ENCODE peak calls at places on chromosomes 2 and 18, in seven cellular contexts. R is left lung, S is OCI-LY7, A is DND-41, N is fibroblast of lung, O is aorta, P is GM12878. M is an unnamed sample. For H3K36me3, the result is how much of the 10 kb centered on the place peaks cover.

GRCh38 chr2:3399403-3399802 is 19.9 kb downstream of the TRAPPC12 start:
- DNase-seq in S (no peak), A (no peak), P (no peak), O (no peak), N (no peak), R (no peak), M (no peak)

GRCh38 chr18:49002045-49002444 is 51.3 kb upstream of the SMAD7 start:
- DNase-seq in A (no peak), P (no peak), R (no peak), O (peak), S (no peak), N (no peak), M (no peak)

GRCh38 chr2:35606394-35606793 is 749.2 kb upstream of the CRIM1 start:
- DNase-seq in A (no peak), O (no peak), P (no peak), S (no peak), N (no peak), R (no peak), M (no peak)

GRCh38 chr2:133561045-133561852 is 7.0 kb downstream of the NCKAP5 start:
- DNase-seq in S (peak), O (no peak), A (no peak), N (peak), R (no peak), P (no peak), M (no peak)

GRCh38 chr2:147198651-147199171 is 646.1 kb upstream of the ACVR2A start:
- DNase-seq in N (peak), O (no peak), P (no peak), A (no peak), S (peak), R (no peak), M (no peak)

GRCh38 chr2:54701029-54701428 is 22.4 kb upstream of the EML6 start:
- DNase-seq in N (peak), O (no peak), S (no peak), A (no peak), P (no peak), R (no peak), M (no peak)

GRCh38 chr2:172672114-172672513 is 63.5 kb upstream of the RAPGEF4 start:
- DNase-seq in O (no peak), R (no peak), A (no peak), S (no peak), N (peak), P (no peak), M (no peak)

GRCh38 chr2:218832081-218832480 is 478 bp upstream of the PRKAG3 start:
- DNase-seq in S (no peak), O (no peak), N (no peak), P (no peak), R (no peak), A (no peak), M (no peak)

GRCh38 chr18:6994053-6994452 is 123.5 kb downstream of the LAMA1 start:
- DNase-seq in S (no peak), R (no peak), O (no peak), A (no peak), P (no peak), N (no peak), M (no peak)

GRCh38 chr2:74845217-74845751 is 11.4 kb downstream of the HK2 start:
- DNase-seq in S (no peak), P (no peak), A (no peak), O (peak), R (peak), N (peak), M (no peak)

GRCh38 chr2:102060047-102060446 is 68.3 kb downstream of the IL1R2 start:
- DNase-seq in A (no peak), S (no peak), P (no peak), O (no peak), N (peak), R (no peak), M (no peak)

GRCh38 chr18:70513502-70514171 is 224.8 kb downstream of the SOCS6 start:
- DNase-seq in R (no peak), O (no peak), S (no peak), A (no peak), N (no peak), P (no peak), M (no peak)

GRCh38 chr2:64522843-64523428 is 1.2 kb upstream of the AFTPH start:
- DNase-seq in R (peak), N (peak), O (peak), P (peak), A (peak), S (peak), M (peak)

DNA sequence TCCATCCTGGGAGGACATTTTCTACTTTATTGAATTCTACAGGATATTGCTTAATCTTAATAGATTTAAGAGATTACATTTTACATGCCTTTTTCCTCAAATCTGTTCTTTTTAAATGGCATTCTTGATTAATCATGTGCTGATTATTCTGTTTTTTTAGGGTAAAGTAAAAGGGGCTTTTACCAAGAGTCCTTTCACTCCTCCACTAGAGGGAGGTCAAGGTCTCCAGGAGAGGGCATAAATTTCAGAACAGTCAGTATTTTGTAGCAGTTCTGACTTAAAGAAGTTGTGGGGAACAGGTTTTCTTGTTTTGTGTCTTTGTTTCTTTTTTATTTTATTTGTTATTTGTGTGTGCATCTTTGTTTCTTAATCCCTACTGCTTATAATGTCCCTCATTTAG is 25.4 kb downstream of the WDR75 start:
- DNase-seq in O (no peak), R (no peak), N (peak), A (no peak), S (peak), P (no peak), M (no peak)
- H3K36me3 ChIP-seq in O (under half), R (under half), N (under half), A (half or more), S (half or more), P (under half), M (under half)

GRCh38 chr18:13583567-13584245 is 142.7 kb downstream of the FAM210A start:
- DNase-seq in S (no peak), A (no peak), R (no peak), O (no peak), N (no peak), P (no peak), M (no peak)
- H3K4me3 ChIP-seq in S (no peak), A (no peak), R (no peak), O (no peak), N (no peak), P (no peak), M (no peak)

GRCh38 chr2:28909655-28910054 is 15.2 kb downstream of the WDR43 start:
- DNase-seq in N (no peak), A (no peak), O (no peak), P (no peak), S (no peak), R (no peak), M (no peak)
- H3K36me3 ChIP-seq in N (under half), A (half or more), O (under half), P (under half), S (half or more), R (under half), M (under half)

GRCh38 chr2:220460257-220460985 is 833.0 kb downstream of the SLC4A3 start:
- DNase-seq in O (no peak), S (peak), N (no peak), P (no peak), A (no peak), R (no peak), M (no peak)
- H3K4me3 ChIP-seq in O (no peak), S (no peak), N (no peak), P (no peak), A (no peak), R (no peak), M (no peak)

DNA sequence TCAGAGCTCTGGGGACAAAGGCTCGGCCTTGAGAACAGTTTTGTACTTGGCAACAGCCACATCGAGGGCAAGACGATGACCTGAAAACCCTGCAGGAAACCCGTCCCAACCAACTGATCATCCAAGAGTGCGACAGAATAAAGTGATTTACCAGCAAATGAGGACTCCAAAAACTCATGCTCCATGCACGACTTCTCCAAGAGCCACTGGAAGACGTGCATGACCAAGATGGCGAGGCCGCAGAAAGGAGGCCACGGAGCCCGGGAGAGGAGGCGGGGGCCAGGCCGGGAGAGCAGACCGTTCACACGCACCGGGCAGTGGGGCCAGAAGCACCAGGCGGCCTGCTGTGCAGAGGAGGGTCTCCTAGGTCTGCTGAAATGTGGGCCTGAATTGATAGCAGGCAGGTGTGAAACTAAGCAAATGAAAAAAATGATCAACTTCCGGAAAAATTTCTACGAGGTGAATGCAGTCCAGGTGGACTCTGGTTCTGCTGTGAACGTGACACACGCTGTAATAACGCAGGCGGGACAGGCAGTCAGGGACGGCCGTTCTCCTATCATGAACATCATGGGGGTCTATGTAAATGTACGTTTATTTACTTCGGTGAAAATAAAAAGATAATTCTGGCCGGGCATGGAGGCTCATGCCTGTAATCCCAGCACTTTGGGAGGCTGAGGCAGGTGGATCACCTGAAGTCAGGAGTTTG is 252.2 kb downstream of the HDAC4 start:
- DNase-seq in A (no peak), P (no peak), R (peak), O (peak), N (no peak), S (no peak), M (no peak)
- H3K36me3 ChIP-seq in A (half or more), P (under half), R (under half), O (under half), N (under half), S (under half), M (under half)

DNA sequence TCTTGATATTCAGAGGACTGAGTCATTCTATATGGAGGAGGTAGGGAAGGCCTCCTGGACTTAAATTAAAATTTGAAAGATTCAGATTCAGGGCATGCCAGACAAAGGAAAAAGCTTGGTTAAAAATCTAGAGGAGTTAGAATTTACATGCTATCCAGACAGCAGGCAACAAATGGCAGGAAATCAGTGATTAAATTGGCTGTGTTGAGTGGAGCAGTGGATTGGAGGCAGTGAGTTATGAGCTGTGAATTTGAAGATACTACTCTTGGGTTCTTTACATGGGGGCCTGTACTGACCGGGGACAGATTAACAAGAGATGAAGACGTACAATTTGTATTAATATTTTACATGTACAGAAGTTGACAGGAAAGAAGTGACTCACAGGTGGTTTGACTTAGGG is 53.7 kb upstream of the NRXN1 start:
- DNase-seq in N (no peak), O (no peak), P (no peak), R (no peak), S (no peak), A (no peak), M (no peak)
- H3K4me3 ChIP-seq in N (no peak), O (no peak), P (no peak), R (no peak), S (no peak), A (no peak), M (no peak)